ENCODE peak calls at places on chromosomes 5 and 9, in eight cellular contexts. V is left lung, Q is cardiac muscle cell, O is cardiac fibroblast, T is NB4, K is choroid plexus epithelial cell, G is dorsolateral prefrontal cortex, P is H9. M is an unnamed sample.

GRCh38 chr9:91886433-91887031 is 63.5 kb downstream of the ROR2 start:
- DNase-seq in Q (no peak), O (no peak), G (no peak), V (no peak), T (no peak), K (peak; percentile 60), P (peak; percentile 55), M (no peak)

GRCh38 chr9:22119537-22120167 is 110.5 kb upstream of the CDKN2B start:
- DNase-seq in P (no peak), V (no peak), O (peak; percentile 75), T (no peak), K (peak; percentile 75), Q (peak; percentile 66), G (no peak), M (no peak)

GRCh38 chr5:134451618-134452505 is 40.2 kb upstream of the CDKN2AIPNL start:
- DNase-seq in G (peak; percentile 40), V (no peak), O (peak; percentile 79), T (peak; percentile 39), Q (peak; percentile 85), P (no peak), K (peak; percentile 88), M (peak; percentile 71)

GRCh38 chr5:54807421-54807820 is 178.0 kb downstream of the ESM1 start:
- DNase-seq in P (no peak), Q (peak; percentile 81), K (peak; percentile 80), O (peak; percentile 86), V (no peak), G (no peak), T (no peak), M (peak; percentile 73)

GRCh38 chr9:29039258-29039657 is 1466.0 kb upstream of the C9orf72 start:
- DNase-seq in Q (peak; percentile 0), T (no peak), V (no peak), O (peak; percentile 22), K (peak; percentile 43), G (no peak), P (no peak), M (peak; percentile 10)

GRCh38 chr5:146340260-146341081 is 1.8 kb downstream of the POU4F3 start:
- DNase-seq in T (peak; percentile 66), P (peak; percentile 78), G (no peak), V (peak; percentile 49), Q (peak; percentile 79), K (peak; percentile 66), O (peak; percentile 71), M (peak; percentile 51)

GRCh38 chr5:63495225-63495624 is 467.0 kb downstream of the HTR1A start:
- DNase-seq in P (no peak), Q (no peak), T (no peak), K (no peak), V (no peak), O (no peak), G (no peak), M (no peak)

GRCh38 chr5:137146402-137146889 is 352.7 kb downstream of the SPOCK1 start:
- DNase-seq in T (no peak), K (peak; percentile 77), Q (peak; percentile 93), O (peak; percentile 99), V (no peak), P (no peak), G (peak; percentile 52), M (peak; percentile 96)

GRCh38 chr5:55624841-55625602 is 87.1 kb downstream of the SLC38A9 start:
- DNase-seq in T (no peak), O (no peak), P (peak; percentile 61), Q (no peak), V (no peak), G (no peak), K (no peak), M (no peak)

GRCh38 chr5:62144395-62145022 is 161.5 kb upstream of the KIF2A start:
- DNase-seq in K (no peak), P (no peak), G (peak; percentile 9), O (peak; percentile 7), T (no peak), V (no peak), Q (no peak), M (peak; percentile 16)

GRCh38 chr5:43389679-43390329 is 22.4 kb downstream of the CCL28 start:
- DNase-seq in G (peak; percentile 6), V (peak; percentile 42), T (peak; percentile 95), O (peak; percentile 96), Q (peak; percentile 95), P (peak; percentile 45), K (peak; percentile 97), M (peak; percentile 92)

GRCh38 chr5:134840811-134841210 is 5.0 kb upstream of the C5orf24 start:
- DNase-seq in G (no peak), T (no peak), P (no peak), Q (no peak), K (no peak), O (no peak), V (no peak), M (no peak)

GRCh38 chr9:33818832-33819500 is 2.0 kb downstream of the UBE2R2 start:
- DNase-seq in K (peak; percentile 33), T (no peak), O (peak; percentile 67), Q (peak; percentile 21), G (no peak), P (no peak), V (no peak), M (peak; percentile 28)

GRCh38 chr9:33816327-33817252 is at the start of gene UBE2R2:
- DNase-seq in Q (peak; percentile 95), G (peak; percentile 92), K (peak; percentile 94), P (peak; percentile 91), V (peak; percentile 94), T (peak; percentile 99), O (peak; percentile 91), M (peak; percentile 94)

GRCh38 chr9:33815781-33816180 is 1.2 kb upstream of the UBE2R2 start:
- DNase-seq in G (no peak), P (no peak), O (no peak), V (no peak), Q (no peak), T (no peak), K (no peak), M (no peak)

GRCh38 chr9:33818167-33818831 is 1.3 kb downstream of the UBE2R2 start:
- DNase-seq in O (no peak), P (no peak), Q (no peak), G (no peak), K (no peak), T (peak; percentile 46), V (no peak), M (peak; percentile 60)

GRCh38 chr9:33817327-33818166 is 587 bp downstream of the UBE2R2 start:
- DNase-seq in K (peak; percentile 78), P (peak; percentile 80), T (peak; percentile 89), G (peak; percentile 21), V (peak; percentile 64), Q (peak; percentile 80), O (peak; percentile 72), M (peak; percentile 79)
- TF ChIP-seq CTCF in K (peak; percentile 48), P (peak; percentile 45), T (peak; percentile 19), G (no peak), V (no peak), Q (peak; percentile 22), O (peak; percentile 25), M (peak; percentile 7)

GRCh38 chr5:65925094-65925600 is 1.2 kb upstream of the ERBIN start:
- DNase-seq in O (peak; percentile 72), P (peak; percentile 62), Q (peak; percentile 82), G (peak; percentile 61), T (peak; percentile 96), V (peak; percentile 87), K (peak; percentile 86), M (peak; percentile 70)

GRCh38 chr5:65926893-65927292 is 518 bp downstream of the ERBIN start:
- DNase-seq in P (no peak), K (peak; percentile 33), T (peak; percentile 42), Q (peak; percentile 16), G (no peak), O (peak; percentile 22), V (no peak), M (no peak)

GRCh38 chr5:65924366-65925093 is 1.8 kb upstream of the ERBIN start:
- DNase-seq in O (no peak), V (no peak), T (no peak), Q (no peak), P (no peak), K (no peak), G (peak; percentile 14), M (no peak)

GRCh38 chr5:65926276-65926761 is at the start of gene ERBIN:
- DNase-seq in V (peak; percentile 87), P (peak; percentile 52), K (peak; percentile 90), O (peak; percentile 87), T (peak; percentile 81), G (peak; percentile 60), Q (peak; percentile 90), M (peak; percentile 84)

GRCh38 chr5:65925601-65926275 is 637 bp upstream of the ERBIN start:
- DNase-seq in T (peak; percentile 93), G (peak; percentile 89), Q (peak; percentile 94), K (peak; percentile 86), V (peak; percentile 80), P (peak; percentile 88), O (peak; percentile 78), M (peak; percentile 87)
- TF ChIP-seq CTCF in T (peak; percentile 14), G (peak; percentile 45), Q (peak; percentile 33), K (peak; percentile 21), V (no peak), P (peak; percentile 53), O (peak; percentile 7), M (peak; percentile 27)

GRCh38 chr9:107153336-107153735 is 129.7 kb upstream of the RAD23B start:
- DNase-seq in V (no peak), K (peak; percentile 24), T (no peak), G (no peak), Q (peak; percentile 40), O (peak; percentile 46), P (no peak), M (no peak)

GRCh38 chr9:107154766-107155165 is 128.3 kb upstream of the RAD23B start:
- DNase-seq in V (no peak), G (no peak), T (no peak), O (no peak), K (no peak), Q (no peak), P (no peak), M (no peak)

GRCh38 chr9:107154291-107154690 is 128.8 kb upstream of the RAD23B start:
- DNase-seq in O (no peak), K (no peak), Q (no peak), G (no peak), P (no peak), T (no peak), V (no peak), M (no peak)

GRCh38 chr9:107158321-107158720 is 124.8 kb upstream of the RAD23B start:
- DNase-seq in O (peak; percentile 56), Q (peak; percentile 60), K (peak; percentile 68), T (peak; percentile 16), G (no peak), V (no peak), P (peak; percentile 78), M (peak; percentile 44)

DNA sequence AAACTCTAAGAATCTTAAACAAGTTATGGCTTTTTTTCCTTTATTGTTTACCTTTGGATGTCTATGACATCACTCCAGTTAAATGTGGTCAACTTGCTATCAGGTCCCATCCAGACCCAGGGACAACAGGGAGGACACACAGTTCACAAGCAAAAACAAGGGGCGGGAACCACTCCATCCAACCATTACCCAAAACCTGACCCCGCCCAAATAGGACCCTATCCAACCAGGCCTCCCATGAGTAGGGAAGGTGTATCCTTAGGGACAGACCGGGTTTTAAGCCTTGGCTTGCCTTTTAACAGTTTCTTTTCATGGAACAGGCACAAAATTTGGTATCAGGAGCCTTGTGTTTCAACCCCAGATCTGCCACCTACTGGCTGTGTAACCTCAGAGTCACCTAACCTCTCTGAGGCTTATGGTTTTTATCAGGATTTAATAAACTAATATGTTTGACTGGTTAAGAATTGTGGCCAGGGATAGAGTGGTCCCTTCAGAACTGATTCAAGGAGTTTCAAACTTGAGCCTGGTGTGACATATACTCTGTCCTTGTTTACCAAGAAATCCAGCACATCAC is 127.7 kb upstream of the RAD23B start:
- DNase-seq in O (no peak), V (no peak), T (no peak), P (peak; percentile 34), K (no peak), G (no peak), Q (no peak), M (no peak)
- TF ChIP-seq CTCF in O (peak; percentile 32), V (no peak), T (no peak), P (peak; percentile 54), K (peak; percentile 27), G (no peak), Q (peak; percentile 33), M (peak; percentile 5)

GRCh38 chr5:173831196-173831914 is 56.8 kb upstream of the CPEB4 start:
- DNase-seq in G (no peak), O (no peak), P (no peak), T (no peak), K (no peak), V (no peak), Q (no peak), M (no peak)
- TF ChIP-seq CTCF in G (no peak), O (no peak), P (no peak), T (no peak), K (no peak), V (no peak), Q (no peak), M (no peak)